ENCODE peak calls at places on chromosomes 3 and 15, in four cellular contexts. Z, S, O and V are unnamed samples. For H3K27me3, the result is how much of the 10 kb centered on the place peaks cover.

GRCh38 chr15:27897481-27897880 is 201.6 kb downstream of the OCA2 start:
- DNase-seq in Z (no peak), S (no peak), O (no peak), V (no peak)

GRCh38 chr3:58679451-58679850 is 12.9 kb upstream of the FAM3D start:
- DNase-seq in Z (no peak), S (no peak), O (no peak), V (no peak)

GRCh38 chr15:27057904-27058645 is 87.1 kb downstream of the GABRG3 start:
- DNase-seq in Z (no peak), S (no peak), O (no peak), V (no peak)

GRCh38 chr15:52113246-52113645 is 671 bp upstream of the BCL2L10 start:
- DNase-seq in Z (no peak), S (no peak), O (no peak), V (no peak)

GRCh38 chr3:104556372-104557078 is 810.2 kb upstream of the ALCAM start:
- DNase-seq in Z (no peak), S (no peak), O (peak), V (no peak)

GRCh38 chr3:193134895-193135294 is 106.1 kb upstream of the PLAAT1 start:
- DNase-seq in Z (no peak), S (no peak), O (no peak), V (no peak)

GRCh38 chr3:125116311-125117069 is 60.7 kb upstream of the HEG1 start:
- DNase-seq in Z (no peak), S (no peak), O (no peak), V (no peak)

GRCh38 chr15:35958936-35959335 is 413.0 kb upstream of the DPH6 start:
- DNase-seq in Z (no peak), S (no peak), O (no peak), V (no peak)

GRCh38 chr15:29689724-29689986 is 132.6 kb downstream of the TJP1 start:
- DNase-seq in Z (no peak), S (no peak), O (no peak), V (no peak)

GRCh38 chr3:129421236-129421883 is 7.1 kb downstream of the EFCAB12 start:
- DNase-seq in Z (no peak), S (no peak), O (no peak), V (no peak)

GRCh38 chr3:134677196-134677986 is 26.6 kb upstream of the KY start:
- DNase-seq in Z (no peak), S (no peak), O (peak), V (peak)

GRCh38 chr15:57376695-57377477 is 581 bp downstream of the CGNL1 start:
- DNase-seq in Z (peak), S (no peak), O (no peak), V (no peak)

GRCh38 chr3:193771736-193772135 is 178.7 kb downstream of the OPA1 start:
- DNase-seq in Z (no peak), S (no peak), O (no peak), V (no peak)

GRCh38 chr3:149271669-149272068 is 50.0 kb upstream of the CP start:
- DNase-seq in Z (no peak), S (no peak), O (no peak), V (no peak)

GRCh38 chr15:31367730-31368344 is 41.2 kb downstream of the KLF13 start:
- DNase-seq in Z (no peak), S (no peak), O (peak), V (no peak)

GRCh38 chr3:55017876-55018275 is 90.0 kb upstream of the LRTM1 start:
- DNase-seq in Z (no peak), S (no peak), O (no peak), V (no peak)

GRCh38 chr15:74365619-74366445 is 1.6 kb downstream of the CYP11A1 start:
- DNase-seq in Z (peak), S (no peak), O (peak), V (no peak)

GRCh38 chr3:27431116-27431515 is 53.1 kb downstream of the SLC4A7 start:
- DNase-seq in Z (no peak), S (peak), O (no peak), V (peak)

GRCh38 chr15:69793783-69794451 is 303.8 kb downstream of the TLE3 start:
- DNase-seq in Z (no peak), S (no peak), O (no peak), V (no peak)

GRCh38 chr3:126300761-126301481 is 56.3 kb downstream of the KLF15 start:
- DNase-seq in Z (peak), S (no peak), O (no peak), V (no peak)

GRCh38 chr3:155963557-155963956 is 93.1 kb downstream of the GMPS start:
- DNase-seq in Z (no peak), S (no peak), O (no peak), V (no peak)

GRCh38 chr3:58043933-58044332 is 35.7 kb downstream of the FLNB start:
- DNase-seq in Z (no peak), S (no peak), O (no peak), V (no peak)

GRCh38 chr3:15325228-15325627 is 7.2 kb downstream of the SH3BP5 start:
- DNase-seq in Z (no peak), S (peak), O (no peak), V (no peak)

GRCh38 chr3:50089603-50089945 is 855 bp downstream of the RBM5 start:
- DNase-seq in Z (no peak), S (no peak), O (no peak), V (no peak)

GRCh38 chr3:51471775-51472652 is 27.8 kb downstream of the DCAF1 start:
- DNase-seq in Z (peak), S (no peak), O (peak), V (no peak)

GRCh38 chr3:118817748-118818165 is 216.9 kb downstream of the IGSF11 start:
- DNase-seq in Z (no peak), S (peak), O (peak), V (peak)

GRCh38 chr3:196232154-196232881 is 16.0 kb downstream of the SLC51A start:
- DNase-seq in Z (no peak), S (no peak), O (no peak), V (no peak)

GRCh38 chr15:38564557-38565286 is at the start of gene RASGRP1:
- DNase-seq in Z (peak), S (no peak), O (peak), V (peak)
- TF ChIP-seq CTCF in Z (peak), S (peak), O (no peak), V (no peak)

GRCh38 chr3:107064445-107065060 is 312.7 kb upstream of the CCDC54 start:
- DNase-seq in Z (no peak), S (peak), O (peak), V (peak)
- H3K27ac ChIP-seq in Z (no peak), S (no peak), O (no peak), V (peak)

DNA sequence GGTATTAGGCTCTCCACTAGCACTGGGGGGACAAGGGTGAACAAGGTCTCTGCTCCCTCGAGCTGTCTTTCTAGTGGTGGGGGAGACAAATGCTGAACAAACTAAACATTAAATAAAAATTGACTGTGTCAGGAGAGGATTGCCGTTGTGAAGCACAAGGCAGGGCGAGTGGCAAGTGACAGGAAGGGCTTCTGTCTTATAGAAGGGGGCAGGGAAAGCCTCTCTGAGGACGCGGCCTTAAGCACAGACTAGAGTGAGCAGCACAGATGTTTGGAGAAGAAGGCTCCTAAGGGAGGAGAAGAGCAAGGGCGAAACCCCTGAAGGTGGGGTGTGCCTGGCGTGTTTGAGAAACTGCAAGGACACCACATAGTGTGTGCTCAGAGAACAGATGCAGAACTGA is 50.9 kb upstream of the ATP2B2 start:
- DNase-seq in Z (peak), S (no peak), O (no peak), V (no peak)
- H3K27me3 ChIP-seq in Z (under half), S (under half), O (under half), V (under half)

GRCh38 chr3:197458179-197458707 is 97.5 kb downstream of the BDH1 start:
- DNase-seq in Z (peak), S (no peak), O (no peak), V (no peak)
- TF ChIP-seq CTCF in Z (peak), S (peak), O (no peak), V (no peak)

DNA sequence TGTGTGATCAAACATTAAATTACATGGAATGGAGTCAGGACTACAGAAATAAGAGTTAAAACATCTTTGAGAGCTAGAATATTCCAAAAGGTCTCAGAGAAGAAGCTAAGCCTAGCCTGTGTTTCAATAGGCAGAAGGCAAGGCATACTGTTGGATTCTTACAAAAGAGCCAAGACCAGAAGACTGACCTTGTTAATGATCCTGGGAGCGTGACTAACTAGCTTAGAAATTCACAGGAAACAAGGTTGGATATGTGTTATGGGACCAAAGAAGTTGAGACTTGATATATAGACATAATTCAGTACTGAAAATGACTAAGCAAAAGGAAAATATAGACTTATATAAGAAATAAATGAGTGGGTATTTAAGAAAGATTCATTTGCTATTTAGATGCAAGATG is 50.1 kb downstream of the FEZF2 start:
- DNase-seq in Z (no peak), S (no peak), O (no peak), V (no peak)
- H3K27ac ChIP-seq in Z (no peak), S (no peak), O (no peak), V (no peak)

GRCh38 chr15:53757906-53758305 is 1.6 kb downstream of the WDR72 start:
- DNase-seq in Z (no peak), S (no peak), O (no peak), V (no peak)
- H3K27me3 ChIP-seq in Z (under half), S (under half), O (under half), V (under half)

GRCh38 chr3:141414141-141414689 is 45.9 kb downstream of the ZBTB38 start:
- DNase-seq in Z (no peak), S (no peak), O (no peak), V (no peak)

GRCh38 chr3:141410861-141411771 is 42.8 kb downstream of the ZBTB38 start:
- DNase-seq in Z (no peak), S (no peak), O (no peak), V (no peak)

GRCh38 chr3:141412087-141412935 is 44.0 kb downstream of the ZBTB38 start:
- DNase-seq in Z (no peak), S (peak), O (no peak), V (no peak)

GRCh38 chr3:141413387-141414140 is 45.3 kb downstream of the ZBTB38 start:
- DNase-seq in Z (no peak), S (no peak), O (no peak), V (no peak)

GRCh38 chr3:141412936-141413354 is 44.6 kb downstream of the ZBTB38 start:
- DNase-seq in Z (peak), S (peak), O (no peak), V (peak)
- TF ChIP-seq CTCF in Z (no peak), S (no peak), O (no peak), V (peak)